ENCODE peak calls at places on chromosomes 2 and 18, in ten cellular contexts. M is Peyer's patch, O is psoas muscle, L is pancreas, N is upper lobe of left lung, A is Panc1, E is cardiac fibroblast, X is astrocyte of the spinal cord, K is GM10248, C is GM12865. G is an unnamed sample.
A peak's percentile ranks its signal among the peaks of the same experiment; 100 is the strongest.

GRCh38 chr2:216363221-216363620 is 9.1 kb downstream of the MARCHF4 start:
- DNase-seq in L (no peak), A (no peak), N (no peak), X (no peak), M (no peak), C (no peak), E (no peak), K (no peak), O (no peak), G (no peak)

GRCh38 chr2:121418494-121419058 is 112.1 kb upstream of the RNU4ATAC start:
- DNase-seq in L (no peak), X (no peak), N (peak; percentile 36), K (no peak), A (no peak), E (no peak), M (no peak), C (no peak), O (no peak), G (no peak)

GRCh38 chr18:61643884-61644647 is 248.7 kb downstream of the RNF152 start:
- DNase-seq in A (no peak), O (no peak), C (no peak), M (no peak), X (no peak), E (no peak), N (no peak), K (no peak), L (no peak), G (no peak)

GRCh38 chr2:133747965-133748700 is 179.9 kb upstream of the NCKAP5 start:
- DNase-seq in C (no peak), A (no peak), N (no peak), K (no peak), X (peak; percentile 35), O (no peak), E (no peak), L (no peak), M (no peak), G (peak; percentile 29)

GRCh38 chr18:67583621-67584020 is 67.1 kb upstream of the DSEL start:
- DNase-seq in A (no peak), E (peak; percentile 22), X (no peak), L (no peak), K (no peak), M (no peak), C (no peak), N (no peak), O (no peak), G (no peak)

GRCh38 chr2:48617618-48618017 is at the start of gene GTF2A1L:
- DNase-seq in K (no peak), M (no peak), C (no peak), N (peak; percentile 68), X (no peak), L (no peak), A (no peak), O (no peak), E (no peak), G (no peak)

GRCh38 chr18:48340502-48340901 is 68.7 kb downstream of the ZBTB7C start:
- DNase-seq in M (no peak), E (no peak), O (no peak), X (no peak), N (no peak), L (no peak), A (no peak), C (no peak), K (no peak), G (no peak)

GRCh38 chr18:38459086-38459485 is 893.5 kb upstream of the CELF4 start:
- DNase-seq in K (no peak), L (no peak), C (no peak), X (no peak), O (peak; percentile 9), E (no peak), M (no peak), A (no peak), N (peak; percentile 15), G (no peak)

GRCh38 chr2:1310866-1311265 is 102.4 kb upstream of the TPO start:
- DNase-seq in E (no peak), M (no peak), C (no peak), A (no peak), O (no peak), X (no peak), K (no peak), N (peak; percentile 31), L (no peak), G (no peak)

DNA sequence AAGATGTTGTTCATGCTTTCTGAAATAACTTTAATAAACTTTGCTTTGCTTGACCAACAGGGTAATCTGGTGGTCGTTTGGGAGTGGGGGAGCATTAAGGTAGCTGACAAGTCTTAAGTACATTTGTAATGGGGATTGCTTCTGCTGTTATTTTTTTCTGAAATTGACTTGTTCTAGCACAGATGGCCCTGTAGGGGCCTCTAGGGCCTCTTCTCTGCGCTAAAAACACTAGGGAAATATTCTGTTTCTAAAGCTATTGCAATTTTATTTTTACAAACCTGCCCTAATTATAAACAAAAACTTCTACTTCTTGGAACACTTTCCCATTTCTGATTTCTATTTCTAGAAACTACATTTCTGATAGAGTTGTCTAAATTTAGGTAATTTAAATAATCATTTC is 191.3 kb upstream of the KCNJ3 start:
- DNase-seq in O (no peak), X (no peak), A (no peak), K (peak; percentile 10), E (no peak), M (no peak), L (no peak), N (no peak), C (peak; percentile 6), G (no peak)
- TF ChIP-seq CTCF in O (no peak), X (no peak), A (no peak), K (no peak), E (no peak), M (no peak), L (no peak), N (no peak), C (peak; percentile 8), G (no peak)

DNA sequence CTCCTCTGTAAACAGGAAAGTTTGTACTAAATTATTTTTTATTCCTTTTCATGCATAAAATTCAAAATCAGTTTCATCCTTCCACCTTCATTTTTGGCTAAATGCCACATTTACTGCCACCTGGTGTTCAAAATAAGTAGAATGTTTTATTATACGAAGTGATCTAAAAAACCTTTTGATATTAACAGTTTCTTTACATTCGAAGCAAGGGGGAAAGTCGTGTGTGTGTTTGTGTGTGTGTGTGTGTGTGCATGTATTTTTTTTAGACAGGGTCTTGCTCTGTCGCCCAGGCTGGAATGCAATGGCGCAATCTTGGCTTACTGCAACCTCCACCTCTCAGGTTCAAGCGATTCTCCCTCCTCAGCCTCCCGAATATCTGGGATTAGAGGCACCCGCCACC is 9.0 kb upstream of the SCN9A start:
- DNase-seq in N (no peak), M (no peak), L (no peak), K (no peak), E (peak; percentile 53), A (no peak), X (peak; percentile 46), C (peak; percentile 4), O (no peak), G (peak; percentile 45)
- TF ChIP-seq CTCF in N (peak; percentile 53), M (peak; percentile 54), L (no peak), K (no peak), E (peak; percentile 29), A (peak; percentile 62), X (peak; percentile 16), C (peak; percentile 12), O (peak; percentile 51), G (peak; percentile 88)

GRCh38 chr2:171034315-171034714 is 105.3 kb downstream of the GORASP2 start:
- DNase-seq in O (no peak), X (no peak), N (no peak), M (no peak), E (no peak), K (no peak), A (no peak), L (no peak), C (no peak), G (no peak)
- TF ChIP-seq CTCF in O (no peak), X (no peak), N (no peak), M (no peak), E (no peak), K (no peak), A (no peak), L (no peak), C (no peak), G (no peak)

DNA sequence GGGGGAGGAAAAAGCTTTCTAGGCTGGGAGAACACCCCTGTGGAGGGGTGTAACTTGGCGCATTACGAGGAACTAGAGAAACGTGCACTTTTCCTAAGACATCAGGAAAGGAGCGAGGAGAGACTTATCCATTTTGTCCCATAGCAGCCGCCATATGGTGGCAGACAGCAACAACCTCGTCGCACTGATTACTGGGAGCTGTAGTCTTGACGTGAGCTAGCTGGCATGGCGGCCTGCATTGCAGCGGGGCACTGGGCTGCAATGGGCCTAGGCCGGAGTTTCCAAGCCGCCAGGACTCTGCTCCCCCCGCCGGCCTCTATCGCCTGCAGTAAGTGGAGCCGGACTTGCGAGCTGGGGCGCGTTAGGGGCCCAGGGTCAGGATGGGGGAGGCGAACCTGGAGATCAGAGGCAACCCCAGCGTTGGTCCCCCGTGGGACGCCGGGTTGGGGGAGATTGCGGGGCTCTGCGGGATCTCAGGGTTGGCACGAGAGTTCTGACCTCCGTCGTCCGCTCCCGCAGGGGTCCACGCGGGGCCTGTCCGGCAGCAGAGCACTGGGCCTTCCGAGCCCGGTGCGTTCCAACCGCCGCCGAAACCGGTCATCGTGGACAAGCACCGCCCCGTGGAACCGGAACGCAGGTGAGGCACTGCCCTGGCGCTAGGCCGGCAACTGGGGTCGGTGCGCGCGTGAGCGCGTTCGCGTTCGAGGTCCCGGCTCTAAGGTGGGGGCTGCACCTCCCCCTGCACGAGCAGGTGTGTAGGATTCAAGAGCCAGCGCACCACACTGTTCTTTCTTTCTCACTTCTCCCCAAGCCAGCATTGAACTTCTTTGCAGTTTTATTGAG is at the start of gene MRPL19:
- DNase-seq in X (peak; percentile 94), K (peak; percentile 92), C (peak; percentile 94), O (peak; percentile 81), E (peak; percentile 95), A (peak; percentile 59), M (peak; percentile 94), N (peak; percentile 91), L (peak; percentile 85), G (peak; percentile 93)
- TF ChIP-seq CTCF in X (no peak), K (no peak), C (no peak), O (no peak), E (no peak), A (no peak), M (peak; percentile 11), N (peak; percentile 30), L (no peak), G (peak; percentile 13)

G was measured in HFFc6.